ENCODE peak calls at places on chromosome 10, in eight cellular contexts. V, I, H, F, R, W, N and P are unnamed samples.

GRCh38 chr10:86357041-86357440 is 9.6 kb downstream of the GRID1 start:
- DNase-seq in F (no peak), I (no peak), H (no peak), N (no peak), W (no peak), V (no peak), R (no peak), P (no peak)

GRCh38 chr10:17215782-17216122 is 12.3 kb upstream of the VIM start:
- DNase-seq in I (no peak), V (no peak), W (no peak), H (no peak), N (no peak), R (no peak), F (no peak), P (peak; percentile 28)

GRCh38 chr10:130824230-130825014 is 487.1 kb downstream of the TCERG1L start:
- DNase-seq in W (no peak), N (no peak), I (no peak), V (no peak), F (no peak), R (no peak), H (no peak), P (no peak)

GRCh38 chr10:113454341-113455061 is 98.4 kb upstream of the HABP2 start:
- DNase-seq in I (peak; percentile 45), H (peak; percentile 40), F (peak; percentile 77), N (peak; percentile 31), R (peak; percentile 69), V (peak; percentile 43), W (peak; percentile 89), P (peak; percentile 66)

GRCh38 chr10:48509061-48509772 is 95.7 kb downstream of the ARHGAP22 start:
- DNase-seq in N (no peak), F (no peak), V (no peak), H (no peak), W (no peak), R (no peak), I (no peak), P (no peak)

GRCh38 chr10:69318997-69319727 is 40.9 kb downstream of the HK1 start:
- DNase-seq in R (peak; percentile 68), F (peak; percentile 71), N (no peak), V (no peak), I (peak; percentile 76), H (peak; percentile 18), W (no peak), P (peak; percentile 88)

GRCh38 chr10:86363184-86363832 is 3.3 kb downstream of the GRID1 start:
- DNase-seq in V (no peak), W (peak; percentile 81), F (peak; percentile 81), N (no peak), I (no peak), H (no peak), R (no peak), P (peak; percentile 33)

GRCh38 chr10:18618995-18619394 is 32.4 kb downstream of the NSUN6 start:
- DNase-seq in R (no peak), I (no peak), W (no peak), V (no peak), F (no peak), H (no peak), N (no peak), P (no peak)

GRCh38 chr10:17033529-17034250 is 95.9 kb downstream of the CUBN start:
- DNase-seq in V (no peak), R (no peak), N (no peak), F (no peak), W (no peak), H (no peak), I (no peak), P (peak; percentile 29)

GRCh38 chr10:25852364-25852941 is 81.6 kb upstream of the MYO3A start:
- DNase-seq in W (peak; percentile 8), F (no peak), H (no peak), R (no peak), V (no peak), I (no peak), N (no peak), P (no peak)

GRCh38 chr10:123269017-123269552 is 114.9 kb downstream of the BUB3 start:
- DNase-seq in H (no peak), I (no peak), F (no peak), W (no peak), R (no peak), V (no peak), N (no peak), P (no peak)

GRCh38 chr10:24701447-24701846 is 22.2 kb downstream of the ARHGAP21 start:
- DNase-seq in V (peak; percentile 74), R (no peak), H (no peak), F (no peak), I (no peak), W (no peak), N (no peak), P (no peak)

DNA sequence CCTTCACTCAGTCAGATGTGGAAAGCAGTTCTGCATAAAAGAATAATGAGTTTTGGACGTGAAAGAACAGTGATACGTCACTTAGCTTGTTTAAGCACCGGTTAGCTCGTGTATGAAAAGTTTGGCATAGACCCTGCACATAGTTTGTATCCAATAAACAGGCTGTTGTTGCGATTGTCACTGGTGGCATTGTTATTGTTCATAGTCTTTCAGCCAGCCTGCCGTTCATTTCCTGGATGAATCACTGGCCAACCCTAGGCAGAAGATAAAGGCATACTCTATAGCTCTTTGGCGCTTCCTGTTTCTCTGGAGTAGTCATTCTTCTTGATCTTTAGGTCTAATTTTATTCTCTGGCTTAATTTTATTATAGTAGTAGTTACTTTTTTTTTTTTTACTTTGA is 57.8 kb upstream of the ANKRD30A start:
- DNase-seq in I (peak; percentile 95), V (no peak), R (no peak), N (no peak), F (no peak), W (no peak), H (no peak), P (no peak)
- H3K9me2 ChIP-seq in I (no peaks in the 10 kb centered on the region), V (no peaks in the 10 kb centered on the region), R (no peaks in the 10 kb centered on the region), N (no peaks in the 10 kb centered on the region), F (no peaks in the 10 kb centered on the region), W (no peaks in the 10 kb centered on the region), H (no peaks in the 10 kb centered on the region), P (no peaks in the 10 kb centered on the region)

GRCh38 chr10:15787426-15787825 is 67.7 kb upstream of the ITGA8 start:
- DNase-seq in H (peak; percentile 74), I (no peak), V (peak; percentile 99), F (no peak), R (no peak), W (no peak), N (no peak), P (no peak)

GRCh38 chr10:15791816-15792524 is 68.3 kb downstream of the MINDY3 start:
- DNase-seq in H (no peak), N (no peak), V (no peak), R (no peak), I (no peak), W (no peak), F (no peak), P (peak; percentile 61)

GRCh38 chr10:15792777-15793176 is 67.5 kb downstream of the MINDY3 start:
- DNase-seq in N (no peak), R (no peak), H (no peak), V (no peak), I (no peak), F (no peak), W (no peak), P (no peak)

GRCh38 chr10:15793664-15794063 is 66.6 kb downstream of the MINDY3 start:
- DNase-seq in N (no peak), H (no peak), I (no peak), V (no peak), R (no peak), F (no peak), W (no peak), P (no peak)

DNA sequence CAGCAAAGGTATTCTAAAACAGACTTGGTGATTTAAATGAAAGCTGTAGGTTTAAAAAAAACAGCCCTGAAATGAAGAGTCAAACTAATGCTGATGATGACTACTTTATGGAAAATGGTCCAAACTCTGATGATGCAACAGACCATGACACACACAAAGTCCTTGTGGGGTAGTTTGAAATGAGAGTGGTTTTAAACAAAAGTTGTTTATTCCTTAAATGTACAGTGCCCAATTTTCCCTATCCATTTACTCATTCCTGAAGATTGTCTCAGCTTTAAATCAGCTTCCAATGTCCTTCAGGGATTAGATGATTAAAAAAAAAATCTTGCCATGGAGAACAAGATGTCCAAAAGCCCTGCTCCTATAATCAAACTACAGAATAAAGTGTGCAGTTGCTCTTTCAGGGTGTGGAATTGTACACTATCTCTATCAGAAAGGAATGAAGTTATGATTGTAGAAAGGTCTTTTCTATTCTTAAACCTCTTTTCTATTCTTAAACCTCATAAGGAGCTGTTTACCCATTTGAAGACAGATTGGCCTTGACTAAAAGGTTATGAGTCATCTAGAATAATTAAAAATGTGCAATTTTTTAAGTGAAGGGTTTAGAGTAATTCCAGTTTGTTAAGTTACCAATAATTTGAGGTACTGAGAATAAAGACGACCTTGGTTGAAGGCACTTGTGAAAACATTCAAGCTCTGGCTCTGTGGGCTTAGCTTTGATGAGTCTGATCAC is 70.2 kb upstream of the ITGA8 start:
- DNase-seq in N (no peak), V (no peak), I (no peak), F (no peak), H (no peak), R (no peak), W (no peak), P (peak; percentile 88)
- TF ChIP-seq EZH2phosphoT487 in N (no peak), V (no peak), I (no peak), F (no peak), H (no peak), R (no peak), W (no peak), P (no peak)

GRCh38 chr10:51023611-51024010 is 50.7 kb upstream of the PRKG1 start:
- DNase-seq in H (no peak), I (no peak), W (no peak), N (no peak), V (no peak), F (no peak), R (no peak), P (no peak)

GRCh38 chr10:51020175-51020574 is 54.1 kb upstream of the PRKG1 start:
- DNase-seq in F (no peak), N (no peak), R (no peak), W (no peak), H (no peak), V (no peak), I (no peak), P (no peak)

GRCh38 chr10:51022933-51023585 is 51.2 kb upstream of the PRKG1 start:
- DNase-seq in F (no peak), V (no peak), N (no peak), H (no peak), I (no peak), W (no peak), R (no peak), P (no peak)
- H3K4me2 ChIP-seq in F (no peak overlapping the region), V (no peak overlapping the region), N (no peak overlapping the region), H (no peak overlapping the region), I (no peak overlapping the region), W (no peak overlapping the region), R (no peak overlapping the region), P (no peak overlapping the region)

GRCh38 chr10:110505130-110505815 is 7.6 kb downstream of the DUSP5 start:
- DNase-seq in R (no peak), I (no peak), F (no peak), N (no peak), W (no peak), H (no peak), V (no peak), P (no peak)
- H3K9me2 ChIP-seq in R (no peaks in the 10 kb centered on the region), I (no peaks in the 10 kb centered on the region), F (no peaks in the 10 kb centered on the region), N (no peaks in the 10 kb centered on the region), W (no peaks in the 10 kb centered on the region), H (no peaks in the 10 kb centered on the region), V (no peaks in the 10 kb centered on the region), P (no peaks in the 10 kb centered on the region)